ENCODE peak calls at places on chromosome 6, in five cellular contexts. One of them, this sample, is unnamed.

GRCh38 chr6:137832110-137832509 is 34.9 kb upstream of the TNFAIP3 start:
- DNase-seq in astrocyte of the spinal cord: peak; percentile 93
- DNase-seq in tibial artery: no peak
- DNase-seq in AG04450: no peak
- DNase-seq in pancreas: no peak
- DNase-seq in this sample: peak; percentile 95

GRCh38 chr6:107292570-107293285 is 166.6 kb downstream of the PDSS2 start:
- DNase-seq in astrocyte of the spinal cord: no peak
- DNase-seq in pancreas: no peak
- DNase-seq in tibial artery: no peak
- DNase-seq in AG04450: no peak
- DNase-seq in this sample: no peak

GRCh38 chr6:44594471-44594870 is 207.0 kb downstream of the CDC5L start:
- DNase-seq in AG04450: no peak
- DNase-seq in tibial artery: no peak
- DNase-seq in astrocyte of the spinal cord: no peak
- DNase-seq in pancreas: no peak
- DNase-seq in this sample: no peak

GRCh38 chr6:14612016-14612415 is 494.4 kb downstream of the CD83 start:
- DNase-seq in pancreas: no peak
- DNase-seq in astrocyte of the spinal cord: no peak
- DNase-seq in AG04450: peak; percentile 15
- DNase-seq in tibial artery: no peak
- DNase-seq in this sample: peak; percentile 21

GRCh38 chr6:71012871-71013456 is 56.1 kb upstream of the B3GAT2 start:
- DNase-seq in AG04450: no peak
- DNase-seq in tibial artery: no peak
- DNase-seq in astrocyte of the spinal cord: peak; percentile 49
- DNase-seq in pancreas: no peak
- DNase-seq in this sample: peak; percentile 69

GRCh38 chr6:27280540-27281000 is 31.5 kb downstream of the POM121L2 start:
- DNase-seq in pancreas: no peak
- DNase-seq in astrocyte of the spinal cord: no peak
- DNase-seq in tibial artery: no peak
- DNase-seq in AG04450: no peak
- DNase-seq in this sample: no peak

GRCh38 chr6:136923116-136923953 is 1.2 kb downstream of the SLC35D3 start:
- DNase-seq in AG04450: no peak
- DNase-seq in pancreas: no peak
- DNase-seq in tibial artery: no peak
- DNase-seq in astrocyte of the spinal cord: no peak
- DNase-seq in this sample: no peak

GRCh38 chr6:33815854-33816253 is 12.1 kb upstream of the MLN start:
- DNase-seq in astrocyte of the spinal cord: no peak
- DNase-seq in tibial artery: no peak
- DNase-seq in AG04450: no peak
- DNase-seq in pancreas: no peak
- DNase-seq in this sample: peak; percentile 28

GRCh38 chr6:158347335-158347734 is 35.1 kb downstream of the TULP4 start:
- DNase-seq in tibial artery: no peak
- DNase-seq in astrocyte of the spinal cord: no peak
- DNase-seq in pancreas: no peak
- DNase-seq in AG04450: no peak
- DNase-seq in this sample: no peak

GRCh38 chr6:83804886-83805285 is 48.3 kb upstream of the RIPPLY2 start:
- DNase-seq in AG04450: no peak
- DNase-seq in astrocyte of the spinal cord: no peak
- DNase-seq in pancreas: no peak
- DNase-seq in tibial artery: no peak
- DNase-seq in this sample: no peak

GRCh38 chr6:83812595-83812994 is 40.6 kb upstream of the RIPPLY2 start:
- DNase-seq in astrocyte of the spinal cord: no peak
- DNase-seq in tibial artery: no peak
- DNase-seq in AG04450: no peak
- DNase-seq in pancreas: no peak
- DNase-seq in this sample: no peak

GRCh38 chr6:83808926-83809325 is 44.2 kb upstream of the RIPPLY2 start:
- DNase-seq in tibial artery: no peak
- DNase-seq in AG04450: no peak
- DNase-seq in pancreas: no peak
- DNase-seq in astrocyte of the spinal cord: no peak
- DNase-seq in this sample: no peak

DNA sequence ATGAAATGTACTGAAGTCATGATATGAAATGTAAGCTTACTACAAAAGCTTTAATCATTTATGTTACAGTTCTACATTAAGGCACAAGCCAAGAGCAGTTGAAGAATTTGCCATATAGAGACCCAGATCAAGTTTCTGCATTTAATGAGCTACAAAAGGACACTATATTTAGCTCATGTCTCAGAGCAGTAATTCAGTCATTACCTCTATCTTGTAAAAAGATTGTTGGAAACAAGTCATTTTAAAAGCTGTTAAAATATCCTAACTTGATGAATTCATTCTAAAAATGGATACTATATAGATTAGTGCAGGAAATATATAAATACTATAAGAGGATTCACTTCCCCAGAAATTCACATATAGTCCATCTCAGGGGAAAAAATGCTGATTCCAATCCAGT is 45.2 kb upstream of the RIPPLY2 start:
- DNase-seq in astrocyte of the spinal cord: no peak
- DNase-seq in pancreas: no peak
- DNase-seq in tibial artery: no peak
- DNase-seq in AG04450: no peak
- DNase-seq in this sample: no peak
- H3K4me3 ChIP-seq in astrocyte of the spinal cord: no peak overlapping the region
- H3K4me3 ChIP-seq in pancreas: no peak overlapping the region
- H3K4me3 ChIP-seq in tibial artery: no peak overlapping the region
- H3K4me3 ChIP-seq in AG04450: no peak overlapping the region
- H3K4me3 ChIP-seq in this sample: no peak overlapping the region

GRCh38 chr6:168111911-168112310 is 32.9 kb upstream of the FRMD1 start:
- DNase-seq in AG04450: no peak
- DNase-seq in tibial artery: no peak
- DNase-seq in pancreas: peak; percentile 12
- DNase-seq in astrocyte of the spinal cord: no peak
- DNase-seq in this sample: no peak

GRCh38 chr6:168107191-168107940 is 28.4 kb upstream of the FRMD1 start:
- DNase-seq in tibial artery: no peak
- DNase-seq in AG04450: no peak
- DNase-seq in pancreas: peak; percentile 58
- DNase-seq in astrocyte of the spinal cord: no peak
- DNase-seq in this sample: peak; percentile 7

GRCh38 chr6:168105813-168106660 is 27.0 kb upstream of the FRMD1 start:
- DNase-seq in pancreas: peak; percentile 43
- DNase-seq in tibial artery: no peak
- DNase-seq in astrocyte of the spinal cord: no peak
- DNase-seq in AG04450: no peak
- DNase-seq in this sample: no peak

GRCh38 chr6:168110437-168110836 is 31.4 kb upstream of the FRMD1 start:
- DNase-seq in tibial artery: no peak
- DNase-seq in pancreas: no peak
- DNase-seq in AG04450: no peak
- DNase-seq in astrocyte of the spinal cord: no peak
- DNase-seq in this sample: no peak

GRCh38 chr6:168109171-168109570 is 30.2 kb upstream of the FRMD1 start:
- DNase-seq in tibial artery: no peak
- DNase-seq in AG04450: no peak
- DNase-seq in astrocyte of the spinal cord: no peak
- DNase-seq in pancreas: peak; percentile 29
- DNase-seq in this sample: no peak
- TF ChIP-seq CTCF in tibial artery: no peak
- TF ChIP-seq CTCF in AG04450: no peak
- TF ChIP-seq CTCF in astrocyte of the spinal cord: no peak
- TF ChIP-seq CTCF in pancreas: no peak
- TF ChIP-seq CTCF in this sample: no peak

DNA sequence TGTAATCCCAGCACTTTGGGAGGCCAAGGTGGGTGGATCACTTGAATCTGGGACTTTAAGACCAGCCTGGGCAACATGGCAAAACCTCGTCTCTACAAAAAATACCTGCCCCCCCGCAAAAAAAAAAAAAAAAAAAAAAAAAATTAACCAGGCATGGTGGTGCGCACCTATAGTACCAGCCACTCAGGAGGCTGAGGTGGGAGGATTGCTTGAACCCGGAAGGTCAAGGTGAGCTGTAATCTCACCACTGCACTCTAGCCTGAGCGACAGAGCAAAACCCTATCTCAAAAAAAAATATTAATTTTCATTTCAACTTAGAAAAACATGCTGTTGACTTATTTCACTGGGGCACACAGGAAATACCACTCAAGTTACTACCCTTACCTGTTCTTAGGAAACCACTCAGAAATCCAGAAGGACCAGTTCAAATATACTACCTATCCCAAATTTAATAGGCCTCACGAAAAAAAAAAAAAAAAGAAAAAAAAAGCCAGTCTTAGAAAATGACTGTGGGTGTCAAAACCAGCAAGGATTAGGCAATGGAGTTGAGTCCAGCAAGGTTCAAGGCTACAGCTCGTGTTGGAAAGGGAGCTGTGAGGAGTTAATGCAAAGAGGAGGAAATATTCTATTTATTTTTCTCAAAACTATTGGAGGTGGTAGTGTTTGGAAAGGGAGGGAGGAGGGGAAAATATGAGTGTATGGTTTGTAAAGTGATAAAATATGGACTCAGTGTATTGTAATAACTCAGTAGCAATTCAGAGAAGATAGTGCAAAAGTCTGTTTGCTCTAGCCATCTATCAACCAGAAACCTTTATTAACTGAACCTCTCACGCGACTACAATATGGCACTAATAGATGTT is 33.9 kb upstream of the PIM1 start:
- DNase-seq in tibial artery: no peak
- DNase-seq in astrocyte of the spinal cord: no peak
- DNase-seq in pancreas: no peak
- DNase-seq in AG04450: no peak
- DNase-seq in this sample: peak; percentile 66
- H3K4me3 ChIP-seq in tibial artery: no peak overlapping the region
- H3K4me3 ChIP-seq in astrocyte of the spinal cord: no peak overlapping the region
- H3K4me3 ChIP-seq in pancreas: no peak overlapping the region
- H3K4me3 ChIP-seq in AG04450: no peak overlapping the region
- H3K4me3 ChIP-seq in this sample: no peak overlapping the region

DNA sequence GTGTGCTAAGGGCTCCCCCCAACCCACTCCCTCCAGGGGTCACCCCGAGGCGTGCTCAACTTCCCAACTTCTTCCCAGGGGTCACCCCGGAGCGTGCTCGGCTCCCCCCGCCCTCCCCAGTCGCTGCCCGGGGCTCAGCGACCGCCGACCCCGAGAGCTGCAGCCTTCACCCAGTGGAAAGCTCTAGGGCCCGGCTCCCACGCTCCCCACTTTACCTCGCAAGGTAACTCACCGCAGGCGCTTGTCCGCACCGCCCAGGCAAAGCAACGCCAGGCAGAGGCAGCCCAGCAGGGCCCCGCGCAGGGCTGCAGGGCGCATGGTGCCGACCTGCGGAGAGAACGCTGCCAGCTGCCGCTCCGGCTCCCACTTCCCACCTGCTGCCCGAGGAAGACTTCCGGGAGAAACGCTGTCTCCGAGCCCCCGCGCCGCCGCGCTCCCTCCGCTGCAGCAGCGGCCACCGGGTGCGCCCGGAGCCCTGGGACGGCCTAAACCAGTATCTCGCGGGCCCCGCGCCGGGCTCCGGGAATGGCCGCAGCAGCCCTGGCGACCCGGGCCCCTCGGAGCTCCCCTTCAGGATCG is 396 bp downstream of the RNASET2 start:
- DNase-seq in tibial artery: no peak
- DNase-seq in AG04450: no peak
- DNase-seq in astrocyte of the spinal cord: peak; percentile 16
- DNase-seq in pancreas: no peak
- DNase-seq in this sample: no peak
- TF ChIP-seq CTCF in tibial artery: no peak
- TF ChIP-seq CTCF in AG04450: no peak
- TF ChIP-seq CTCF in astrocyte of the spinal cord: no peak
- TF ChIP-seq CTCF in pancreas: no peak
- TF ChIP-seq CTCF in this sample: no peak

GRCh38 chr6:167113935-167114910 is 8.7 kb upstream of the CCR6 start:
- DNase-seq in AG04450: no peak
- DNase-seq in astrocyte of the spinal cord: no peak
- DNase-seq in pancreas: no peak
- DNase-seq in tibial artery: no peak
- DNase-seq in this sample: no peak
- H3K4me3 ChIP-seq in AG04450: no peak overlapping the region
- H3K4me3 ChIP-seq in astrocyte of the spinal cord: no peak overlapping the region
- H3K4me3 ChIP-seq in pancreas: no peak overlapping the region
- H3K4me3 ChIP-seq in tibial artery: no peak overlapping the region
- H3K4me3 ChIP-seq in this sample: no peak overlapping the region

GRCh38 chr6:5173862-5174643 is 86.7 kb downstream of the LYRM4 start:
- DNase-seq in astrocyte of the spinal cord: peak; percentile 27
- DNase-seq in tibial artery: no peak
- DNase-seq in pancreas: no peak
- DNase-seq in AG04450: no peak
- DNase-seq in this sample: peak; percentile 15

GRCh38 chr6:5175635-5176034 is 85.1 kb downstream of the LYRM4 start:
- DNase-seq in AG04450: no peak
- DNase-seq in tibial artery: no peak
- DNase-seq in pancreas: no peak
- DNase-seq in astrocyte of the spinal cord: no peak
- DNase-seq in this sample: no peak

GRCh38 chr6:5172057-5172683 is 87.0 kb downstream of the PPP1R3G start:
- DNase-seq in astrocyte of the spinal cord: no peak
- DNase-seq in tibial artery: no peak
- DNase-seq in AG04450: no peak
- DNase-seq in pancreas: no peak
- DNase-seq in this sample: no peak

GRCh38 chr6:5174756-5175155 is 86.0 kb downstream of the LYRM4 start:
- DNase-seq in AG04450: no peak
- DNase-seq in tibial artery: no peak
- DNase-seq in pancreas: no peak
- DNase-seq in astrocyte of the spinal cord: no peak
- DNase-seq in this sample: no peak

DNA sequence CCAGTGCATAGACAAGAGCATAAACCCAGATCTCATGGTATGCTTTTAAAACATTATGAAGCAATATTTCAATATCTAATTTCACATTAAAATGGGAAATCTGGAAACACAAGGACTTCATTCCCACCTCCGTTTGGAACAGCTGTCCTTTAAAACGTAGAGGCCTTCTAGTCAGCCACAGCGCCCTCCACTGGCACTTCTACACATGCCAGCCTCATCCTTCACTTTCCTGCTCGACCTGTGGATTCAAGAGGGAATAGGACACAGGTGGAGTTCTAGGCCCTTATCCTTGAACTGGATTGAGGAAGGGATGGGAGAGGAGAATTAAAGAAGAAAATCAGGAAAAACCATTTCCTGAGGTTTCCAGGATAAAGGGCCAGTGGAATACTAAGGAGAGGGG is 85.6 kb downstream of the LYRM4 start:
- DNase-seq in AG04450: no peak
- DNase-seq in tibial artery: no peak
- DNase-seq in pancreas: no peak
- DNase-seq in astrocyte of the spinal cord: no peak
- DNase-seq in this sample: no peak
- TF ChIP-seq CTCF in AG04450: peak; percentile 47
- TF ChIP-seq CTCF in tibial artery: no peak
- TF ChIP-seq CTCF in pancreas: no peak
- TF ChIP-seq CTCF in astrocyte of the spinal cord: peak; percentile 39
- TF ChIP-seq CTCF in this sample: peak; percentile 47

DNA sequence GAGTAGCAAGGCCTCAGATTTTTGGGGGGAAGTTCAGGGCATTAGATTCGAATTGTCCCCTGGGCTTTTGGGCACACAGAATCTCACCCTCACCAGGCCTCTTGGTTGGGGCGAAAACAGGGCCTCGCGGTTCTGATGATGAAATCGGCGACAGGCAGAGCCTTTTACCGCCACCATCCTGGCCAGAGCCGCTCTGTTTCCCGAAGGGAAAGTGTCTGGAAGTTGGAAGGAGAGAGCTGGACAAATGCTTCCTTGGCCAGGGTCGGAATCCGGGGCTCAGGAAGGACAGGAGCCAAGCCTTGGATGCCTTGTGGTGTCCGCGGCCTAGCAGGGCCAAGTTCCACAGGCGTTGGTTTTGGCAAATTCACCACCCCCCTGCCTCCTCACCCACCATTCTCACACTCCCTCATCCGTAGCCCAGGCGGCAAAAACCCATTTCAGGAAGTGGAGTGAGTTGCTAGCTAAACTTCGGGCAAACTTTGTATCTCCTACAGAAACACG is 3.5 kb upstream of the TFAP2A start:
- DNase-seq in astrocyte of the spinal cord: no peak
- DNase-seq in tibial artery: no peak
- DNase-seq in AG04450: no peak
- DNase-seq in pancreas: no peak
- DNase-seq in this sample: no peak
- H3K4me3 ChIP-seq in astrocyte of the spinal cord: no peak overlapping the region
- H3K4me3 ChIP-seq in tibial artery: no peak overlapping the region
- H3K4me3 ChIP-seq in AG04450: no peak overlapping the region
- H3K4me3 ChIP-seq in pancreas: no peak overlapping the region
- H3K4me3 ChIP-seq in this sample: no peak overlapping the region